ENCODE peak calls at places on chromosomes 1 and 21, in seven cellular contexts. Z, A, W, S, K, J and C are unnamed samples.

GRCh38 chr21:31446206-31446900 is 102.3 kb upstream of the TIAM1 start:
- DNase-seq in Z (no peak), A (no peak), W (no peak), S (no peak), K (no peak), J (no peak), C (no peak)

GRCh38 chr1:92495392-92496066 is 8.8 kb upstream of the GFI1 start:
- DNase-seq in Z (no peak), A (no peak), W (no peak), S (no peak), K (no peak), J (no peak), C (no peak)

GRCh38 chr1:235326719-235327558 is 1.0 kb downstream of the ARID4B start:
- DNase-seq in Z (peak), A (peak), W (peak), S (peak), K (peak), J (peak), C (no peak)

GRCh38 chr1:84913025-84913892 is 20.3 kb upstream of the LPAR3 start:
- DNase-seq in Z (no peak), A (peak), W (no peak), S (no peak), K (peak), J (peak), C (no peak)

GRCh38 chr1:182135946-182136345 is 74.4 kb upstream of the ZNF648 start:
- DNase-seq in Z (no peak), A (no peak), W (no peak), S (no peak), K (no peak), J (no peak), C (no peak)

GRCh38 chr1:93537404-93537803 is 89.5 kb downstream of the FNBP1L start:
- DNase-seq in Z (no peak), A (no peak), W (no peak), S (no peak), K (no peak), J (no peak), C (no peak)

GRCh38 chr1:184563308-184563707 is 176.5 kb downstream of the C1orf21 start:
- DNase-seq in Z (no peak), A (peak), W (no peak), S (no peak), K (no peak), J (peak), C (no peak)

GRCh38 chr1:229349463-229350385 is 6.9 kb upstream of the CCSAP start:
- DNase-seq in Z (no peak), A (no peak), W (no peak), S (no peak), K (no peak), J (no peak), C (no peak)

GRCh38 chr21:43930074-43930847 is 65.2 kb downstream of the AGPAT3 start:
- DNase-seq in Z (no peak), A (no peak), W (no peak), S (peak), K (no peak), J (no peak), C (no peak)

GRCh38 chr1:171794085-171794484 is 12.6 kb downstream of the METTL13 start:
- DNase-seq in Z (no peak), A (peak), W (no peak), S (no peak), K (no peak), J (peak), C (no peak)

GRCh38 chr1:177902151-177902765 is 67.6 kb downstream of the SEC16B start:
- DNase-seq in Z (no peak), A (no peak), W (no peak), S (peak), K (no peak), J (no peak), C (no peak)

GRCh38 chr1:204307334-204307883 is 52.3 kb downstream of the PLEKHA6 start:
- DNase-seq in Z (no peak), A (peak), W (no peak), S (no peak), K (no peak), J (peak), C (no peak)

GRCh38 chr1:195717651-195718050 is 890.6 kb downstream of the KCNT2 start:
- DNase-seq in Z (no peak), A (peak), W (no peak), S (no peak), K (no peak), J (peak), C (no peak)

GRCh38 chr1:205477759-205478247 is 22.0 kb upstream of the BLACAT1 start:
- DNase-seq in Z (peak), A (no peak), W (peak), S (no peak), K (no peak), J (peak), C (no peak)

GRCh38 chr1:8379513-8380186 is 61.7 kb downstream of the SLC45A1 start:
- DNase-seq in Z (no peak), A (no peak), W (no peak), S (no peak), K (no peak), J (no peak), C (no peak)

GRCh38 chr1:8377382-8377928 is 59.5 kb downstream of the SLC45A1 start:
- DNase-seq in Z (no peak), A (no peak), W (no peak), S (no peak), K (no peak), J (no peak), C (no peak)

GRCh38 chr1:8378981-8379470 is 61.1 kb downstream of the SLC45A1 start:
- DNase-seq in Z (no peak), A (no peak), W (no peak), S (no peak), K (no peak), J (no peak), C (no peak)

GRCh38 chr1:8376358-8376840 is 58.5 kb downstream of the SLC45A1 start:
- DNase-seq in Z (no peak), A (no peak), W (no peak), S (no peak), K (no peak), J (no peak), C (no peak)

DNA sequence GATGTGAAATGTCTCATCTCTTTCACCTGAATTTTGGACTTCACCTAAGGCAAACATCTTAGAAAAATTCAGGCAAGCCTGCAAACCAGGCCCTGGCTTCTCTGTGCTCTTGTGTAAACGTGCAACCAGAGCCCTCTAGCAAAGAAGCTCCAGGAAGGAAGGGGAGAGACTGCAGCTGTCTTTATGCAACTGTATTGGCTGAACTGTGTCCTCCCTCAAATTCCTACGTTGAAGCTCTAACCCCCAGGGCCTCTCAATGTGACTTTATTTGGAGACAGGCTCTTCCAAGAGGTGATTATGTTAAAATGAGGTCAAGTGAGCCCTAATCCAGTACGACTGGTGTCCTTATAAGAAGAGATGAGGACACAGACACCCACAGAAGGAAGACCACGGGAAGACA is 60.3 kb downstream of the SLC45A1 start:
- DNase-seq in Z (no peak), A (peak), W (no peak), S (no peak), K (no peak), J (peak), C (no peak)
- H3K4me3 ChIP-seq in Z (no peak), A (no peak), W (no peak), S (no peak), K (no peak), J (no peak), C (no peak)

DNA sequence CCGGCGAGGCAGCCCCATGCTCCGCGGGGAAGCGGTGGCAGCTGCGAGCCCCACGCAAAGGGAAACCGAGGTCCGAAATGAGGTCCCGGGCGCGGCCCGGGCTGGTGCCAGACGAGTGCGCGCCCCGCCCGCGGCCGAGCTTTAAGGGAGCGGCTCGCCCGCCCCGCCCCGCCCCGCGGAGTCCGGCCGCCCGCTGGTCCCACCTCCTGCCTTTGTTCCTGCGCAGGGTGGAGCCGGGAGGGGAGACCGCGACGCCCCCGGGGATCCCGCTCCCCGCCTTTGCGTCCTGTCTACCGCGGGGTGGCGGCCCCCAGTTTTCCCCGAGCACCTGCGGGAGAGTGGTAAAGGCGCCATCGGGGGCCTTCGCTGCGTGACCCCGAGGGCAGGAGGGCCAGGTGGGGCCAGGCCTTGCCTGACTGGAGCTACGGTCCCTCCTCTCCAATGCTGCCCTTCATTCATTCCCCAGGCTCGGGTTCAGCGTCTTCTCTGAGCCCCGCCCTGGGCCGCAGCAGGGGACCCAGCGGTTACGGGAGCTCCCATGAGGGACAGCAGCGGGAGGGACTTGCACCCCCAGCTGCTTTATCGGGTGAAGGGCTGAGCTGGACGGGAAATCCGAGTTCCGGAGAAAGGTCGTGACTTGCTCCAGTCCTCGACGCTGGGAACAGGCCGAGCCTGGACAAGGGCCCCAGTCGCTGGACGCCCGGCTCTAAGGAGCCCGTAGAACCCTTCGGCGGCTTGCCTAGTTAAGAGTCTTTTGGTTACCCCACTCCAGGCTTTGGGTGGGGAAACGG is at the start of gene HES2:
- DNase-seq in Z (no peak), A (no peak), W (no peak), S (peak), K (no peak), J (no peak), C (no peak)
- H3K4me3 ChIP-seq in Z (peak), A (peak), W (peak), S (peak), K (no peak), J (peak), C (peak)

GRCh38 chr1:167627865-167628641 is 2.0 kb upstream of the RCSD1 start:
- DNase-seq in Z (no peak), A (no peak), W (no peak), S (no peak), K (peak), J (no peak), C (no peak)

GRCh38 chr1:167630568-167631385 is 745 bp downstream of the RCSD1 start:
- DNase-seq in Z (no peak), A (no peak), W (no peak), S (no peak), K (no peak), J (no peak), C (no peak)

GRCh38 chr1:167629681-167630567 is at the start of gene RCSD1:
- DNase-seq in Z (no peak), A (peak), W (peak), S (peak), K (no peak), J (peak), C (no peak)

GRCh38 chr1:167627615-167627864 is 2.5 kb upstream of the RCSD1 start:
- DNase-seq in Z (no peak), A (no peak), W (no peak), S (no peak), K (no peak), J (no peak), C (no peak)

DNA sequence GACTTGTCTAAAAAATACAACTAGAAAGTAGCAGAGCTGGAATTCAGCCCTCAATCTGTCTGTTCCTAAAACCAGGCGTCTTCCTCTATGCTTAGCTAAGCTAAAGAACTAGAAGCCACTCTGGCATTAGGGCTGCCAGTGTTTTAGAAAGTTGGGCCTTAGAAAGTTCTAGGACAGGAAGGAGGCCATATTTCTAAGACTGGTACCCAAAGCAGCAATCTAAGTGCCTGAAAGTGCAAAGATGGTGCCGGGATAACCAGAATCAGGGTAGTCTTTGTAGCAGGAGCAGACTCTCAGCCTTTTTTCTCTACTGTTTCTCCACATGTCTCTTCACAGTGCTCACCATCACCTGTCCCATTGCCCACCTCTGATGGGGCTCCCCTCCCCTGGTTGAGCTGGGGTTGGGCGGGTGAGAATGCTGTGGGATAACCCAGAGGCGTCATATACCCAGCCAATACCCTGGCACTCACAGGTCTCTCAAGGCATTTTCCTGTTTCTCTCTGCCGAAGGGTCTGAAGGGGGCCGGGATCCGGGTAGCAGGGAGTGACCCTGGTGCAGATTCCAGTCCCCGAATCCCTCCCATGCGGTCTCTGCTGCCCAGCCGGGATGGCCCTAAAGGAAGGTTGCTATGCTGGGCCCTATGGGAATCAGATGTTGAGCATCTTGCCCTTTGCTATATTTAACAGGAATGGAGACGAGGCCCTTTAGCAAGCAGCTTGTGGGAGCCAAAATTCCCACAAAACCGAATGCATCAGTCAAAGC is 1.1 kb upstream of the RCSD1 start:
- DNase-seq in Z (no peak), A (no peak), W (no peak), S (no peak), K (no peak), J (no peak), C (no peak)
- H3K4me3 ChIP-seq in Z (peak), A (no peak), W (peak), S (no peak), K (no peak), J (no peak), C (peak)

GRCh38 chr1:6248798-6249731 is 5.1 kb downstream of the HES3 start:
- DNase-seq in Z (no peak), A (no peak), W (no peak), S (no peak), K (no peak), J (no peak), C (no peak)
- H3K4me3 ChIP-seq in Z (peak), A (peak), W (peak), S (no peak), K (no peak), J (no peak), C (peak)

DNA sequence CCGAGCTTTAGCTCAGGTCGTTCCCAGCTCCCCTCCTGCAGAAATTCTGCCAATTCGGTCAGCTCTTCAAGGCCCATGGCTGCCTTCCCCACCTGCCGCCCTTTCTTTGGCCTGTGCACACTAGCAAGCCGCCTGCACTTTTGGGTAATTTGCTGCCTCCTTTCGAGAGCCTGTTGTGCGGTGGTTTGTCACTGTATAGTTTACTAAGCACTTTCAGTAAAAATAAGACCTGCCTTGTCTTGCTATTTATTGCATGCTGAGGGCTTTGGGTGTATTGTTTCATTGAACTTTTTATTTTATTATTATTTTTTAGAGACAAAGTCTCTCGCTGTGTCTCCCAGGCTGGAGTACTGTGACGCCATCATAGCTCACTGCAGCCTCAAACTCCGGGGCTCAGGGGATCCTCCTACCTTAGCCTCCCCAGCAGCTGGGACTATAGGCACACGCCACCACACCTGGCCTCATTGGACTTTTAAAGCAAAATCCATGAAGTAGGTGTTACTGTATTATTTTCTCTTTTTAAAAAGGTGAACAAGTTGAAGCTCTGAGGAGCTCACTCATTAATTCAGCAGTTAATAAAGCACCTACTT is 1.1 kb upstream of the FABP3 start:
- DNase-seq in Z (peak), A (no peak), W (no peak), S (no peak), K (no peak), J (no peak), C (no peak)
- H3K4me3 ChIP-seq in Z (peak), A (peak), W (peak), S (no peak), K (peak), J (no peak), C (no peak)

DNA sequence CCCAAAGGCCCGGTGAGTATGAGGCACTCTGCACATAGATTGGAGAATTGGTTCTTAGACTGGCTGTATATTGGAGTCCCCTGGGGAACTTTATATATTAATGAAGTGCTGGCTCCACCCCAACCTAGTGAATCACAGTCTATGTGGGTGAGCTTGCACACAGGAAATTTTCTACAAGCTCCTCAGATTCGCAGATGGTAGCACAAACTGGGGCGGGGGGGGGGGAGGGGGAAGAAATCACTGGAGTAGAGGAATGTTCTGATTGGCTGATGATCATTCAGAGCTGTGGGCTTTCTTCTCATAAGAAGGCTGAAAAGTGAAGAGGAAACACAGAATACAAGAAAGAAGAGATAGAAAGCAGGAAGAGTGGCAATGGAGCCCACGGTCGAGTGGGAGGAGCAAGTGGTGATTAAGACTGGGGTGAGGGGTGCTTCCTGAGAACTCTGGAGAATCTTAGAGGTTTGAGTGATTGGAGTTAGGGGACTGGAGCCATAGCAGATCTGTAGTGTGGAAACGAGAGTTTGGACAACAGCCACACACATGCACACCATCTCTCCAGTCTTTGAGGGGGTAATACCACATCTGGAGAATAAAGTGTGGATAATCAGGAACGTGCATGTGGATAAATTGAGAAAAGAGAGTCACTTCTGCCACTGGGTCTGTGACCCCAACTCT is 466.0 kb upstream of the DAB1 start:
- DNase-seq in Z (no peak), A (no peak), W (no peak), S (no peak), K (no peak), J (peak), C (no peak)
- H3K4me3 ChIP-seq in Z (no peak), A (no peak), W (no peak), S (no peak), K (no peak), J (no peak), C (no peak)

GRCh38 chr1:225814381-225814780 is 4.5 kb downstream of the EPHX1 start:
- DNase-seq in Z (no peak), A (no peak), W (no peak), S (no peak), K (no peak), J (no peak), C (no peak)

GRCh38 chr1:225812488-225813249 is 2.7 kb downstream of the EPHX1 start:
- DNase-seq in Z (no peak), A (no peak), W (no peak), S (no peak), K (peak), J (peak), C (no peak)

GRCh38 chr1:225815526-225816178 is 5.7 kb downstream of the EPHX1 start:
- DNase-seq in Z (no peak), A (no peak), W (no peak), S (no peak), K (no peak), J (no peak), C (no peak)

GRCh38 chr1:225811622-225812487 is 1.9 kb downstream of the EPHX1 start:
- DNase-seq in Z (no peak), A (peak), W (no peak), S (no peak), K (no peak), J (peak), C (no peak)

DNA sequence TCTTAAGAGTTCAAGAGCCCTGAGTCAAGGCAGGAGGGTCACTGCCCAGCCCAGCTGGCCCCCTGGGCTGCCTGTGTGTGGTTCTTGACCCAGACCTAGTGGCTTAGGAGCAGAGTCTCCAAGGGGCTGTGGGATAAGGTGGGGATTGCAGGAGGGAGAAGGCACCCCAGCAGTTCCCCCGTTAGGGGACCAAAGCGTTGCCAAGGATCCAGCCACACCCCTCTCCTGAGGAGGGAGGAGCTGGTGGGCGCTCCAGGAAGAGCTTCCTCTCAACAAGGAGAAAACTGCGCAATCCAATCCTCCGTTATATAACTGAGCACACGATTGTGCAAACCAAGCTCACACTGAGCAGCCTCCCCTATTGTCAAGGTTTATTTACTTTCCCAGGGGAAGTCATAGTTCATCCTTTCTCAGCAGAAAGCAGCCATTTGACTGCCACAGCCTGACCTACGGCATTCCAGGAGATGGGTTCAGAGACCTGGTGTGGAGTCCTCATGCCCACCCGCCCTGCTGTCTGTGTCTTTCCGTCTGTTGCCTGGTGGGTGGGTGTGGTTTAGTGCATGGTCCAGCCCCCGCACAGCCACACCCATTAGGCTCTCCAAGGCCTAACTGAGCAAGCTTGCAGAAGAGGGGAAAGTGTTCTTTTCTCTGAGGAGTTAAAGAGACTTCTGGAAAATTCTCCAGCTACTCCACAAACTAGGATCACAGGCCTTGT is 3.5 kb downstream of the EPHX1 start:
- DNase-seq in Z (no peak), A (peak), W (peak), S (no peak), K (peak), J (peak), C (no peak)
- H3K4me3 ChIP-seq in Z (peak), A (no peak), W (peak), S (no peak), K (no peak), J (no peak), C (no peak)